ENCODE peak calls at places on chromosomes 4 and X, in five cellular contexts. W is left ventricle myocardium inferior, L is pancreas, O is SK-N-SH, I is IMR-90. E is an unnamed sample.
A peak's percentile ranks its signal among the peaks of the same experiment; 100 is the strongest.

GRCh38 chr4:3360741-3361140 is 67.9 kb downstream of the RGS12 start:
- DNase-seq in L (no peak), O (no peak), I (no peak), W (no peak), E (no peak)

GRCh38 chr4:5638976-5639375 is 69.4 kb downstream of the EVC2 start:
- DNase-seq in L (no peak), W (no peak), I (peak; percentile 81), O (no peak), E (peak; percentile 47)

GRCh38 chr4:98606879-98607278 is 51.5 kb downstream of the TSPAN5 start:
- DNase-seq in L (no peak), W (no peak), O (no peak), I (no peak), E (no peak)

GRCh38 chrX:47178337-47178736 is 15.3 kb upstream of the UBA1 start:
- DNase-seq in I (no peak), W (no peak), O (no peak), L (no peak), E (no peak)

GRCh38 chr4:149203256-149204001 is 612.2 kb downstream of the IQCM start:
- DNase-seq in O (no peak), W (no peak), L (no peak), I (peak; percentile 41), E (no peak)

GRCh38 chrX:65203545-65203944 is 227.3 kb upstream of the ZC4H2 start:
- DNase-seq in L (no peak), W (no peak), O (no peak), I (no peak), E (no peak)

GRCh38 chr4:64250061-64250460 is 159.2 kb downstream of the TECRL start:
- DNase-seq in I (no peak), O (no peak), W (no peak), L (no peak), E (no peak)

GRCh38 chrX:115400960-115401359 is 111.4 kb downstream of the LUZP4 start:
- DNase-seq in L (no peak), W (no peak), I (no peak), O (no peak), E (no peak)

GRCh38 chr4:61426229-61426628 is 226.1 kb downstream of the ADGRL3 start:
- DNase-seq in W (no peak), I (no peak), O (no peak), L (no peak), E (no peak)

GRCh38 chr4:31422006-31422405 is 701.8 kb downstream of the PCDH7 start:
- DNase-seq in L (no peak), W (no peak), O (no peak), I (no peak), E (no peak)

GRCh38 chr4:26032572-26033320 is 118.7 kb downstream of the SMIM20 start:
- DNase-seq in I (peak; percentile 91), W (no peak), L (no peak), O (no peak), E (peak; percentile 55)

GRCh38 chrX:153537526-153538295 is 20.3 kb downstream of the ATP2B3 start:
- DNase-seq in L (peak; percentile 66), O (peak; percentile 55), W (no peak), I (no peak), E (no peak)

GRCh38 chrX:24805201-24805600 is 111.5 kb downstream of the POLA1 start:
- DNase-seq in I (no peak), L (no peak), W (no peak), O (no peak), E (no peak)

GRCh38 chr4:82201303-82201702 is 172.5 kb downstream of the HNRNPD start:
- DNase-seq in L (no peak), O (no peak), W (no peak), I (no peak), E (peak; percentile 1)

GRCh38 chrX:31545726-31546125 is 473.9 kb upstream of the FTHL17 start:
- DNase-seq in L (no peak), I (no peak), O (no peak), W (no peak), E (no peak)

GRCh38 chrX:71178908-71179307 is 34.3 kb downstream of the NLGN3 start:
- DNase-seq in O (peak; percentile 65), W (no peak), I (peak; percentile 69), L (peak; percentile 66), E (peak; percentile 76)

GRCh38 chr4:177436456-177436855 is 5.8 kb downstream of the AGA start:
- DNase-seq in L (no peak), W (no peak), O (no peak), I (no peak), E (no peak)

GRCh38 chr4:128228021-128228571 is 59.5 kb downstream of the PGRMC2 start:
- DNase-seq in W (no peak), L (no peak), O (no peak), I (no peak), E (peak; percentile 79)

GRCh38 chr4:154739111-154739510 is 4.7 kb upstream of the LRAT start:
- DNase-seq in I (no peak), W (no peak), L (no peak), O (no peak), E (peak; percentile 7)

GRCh38 chr4:154736774-154737173 is 7.0 kb upstream of the LRAT start:
- DNase-seq in I (no peak), O (no peak), W (no peak), L (no peak), E (no peak)

GRCh38 chr4:154741131-154741530 is 2.7 kb upstream of the LRAT start:
- DNase-seq in L (no peak), I (no peak), W (no peak), O (no peak), E (no peak)

GRCh38 chr4:154740462-154740861 is 3.3 kb upstream of the LRAT start:
- DNase-seq in L (no peak), W (no peak), I (no peak), O (no peak), E (no peak)

DNA sequence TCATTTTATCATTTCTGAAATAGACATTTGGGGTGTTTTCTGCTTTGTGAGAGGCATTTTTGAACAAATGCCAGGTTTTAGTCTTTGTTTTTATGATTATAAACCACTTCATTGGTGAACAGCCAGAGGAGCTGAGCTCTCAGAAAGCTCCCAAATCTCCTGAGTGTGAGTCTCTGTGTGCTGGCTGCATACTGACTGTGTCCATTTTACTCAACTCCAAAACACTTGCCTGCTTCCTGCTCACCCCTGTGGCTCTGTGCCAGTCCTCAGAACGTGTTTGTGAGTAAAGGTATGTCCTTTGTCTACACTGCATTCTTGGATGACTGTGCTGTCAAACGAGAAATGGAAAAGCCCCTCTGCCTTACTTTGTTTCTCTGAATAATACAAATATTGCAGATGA is 5.4 kb upstream of the LRAT start:
- DNase-seq in W (no peak), I (no peak), O (no peak), L (no peak), E (peak; percentile 86)
- TF ChIP-seq CTCF in W (no peak), I (no peak), O (no peak), L (no peak), E (no peak)

GRCh38 chr4:153346031-153346430 is 1.5 kb downstream of the MND1 start:
- DNase-seq in I (no peak), L (no peak), O (no peak), W (no peak), E (no peak)

GRCh38 chr4:153345011-153345981 is 808 bp downstream of the MND1 start:
- DNase-seq in W (no peak), L (peak; percentile 25), O (peak; percentile 74), I (peak; percentile 56), E (peak; percentile 50)

GRCh38 chr4:153347117-153347516 is 2.6 kb downstream of the MND1 start:
- DNase-seq in I (no peak), O (no peak), L (no peak), W (no peak), E (no peak)

GRCh38 chr4:153348006-153348405 is 3.5 kb downstream of the MND1 start:
- DNase-seq in W (no peak), O (peak; percentile 8), I (peak; percentile 62), L (no peak), E (peak; percentile 29)

DNA sequence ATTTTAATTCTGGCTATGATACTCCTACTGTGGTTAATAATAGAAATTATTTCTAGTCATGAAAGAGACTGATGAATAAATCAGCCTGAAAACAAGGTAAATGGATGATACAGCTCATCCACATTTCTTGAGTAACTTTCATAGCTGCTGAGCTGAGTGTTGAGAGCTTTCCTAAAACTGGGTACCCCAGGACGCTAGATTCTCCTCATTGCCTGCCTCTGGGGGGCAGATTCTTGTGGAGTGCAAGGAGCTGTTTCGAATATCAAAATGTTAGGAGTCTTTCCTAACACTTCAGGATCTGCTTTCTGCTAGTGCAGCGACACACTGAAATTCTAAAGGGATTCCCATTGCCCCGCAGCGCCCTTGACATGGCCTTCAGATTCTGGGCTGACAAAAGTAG is 2.1 kb downstream of the MND1 start:
- DNase-seq in L (no peak), W (no peak), I (peak; percentile 10), O (no peak), E (no peak)
- H3K4me1 ChIP-seq in L (peaks cover 8% of the 10 kb centered on the region), W (peaks cover 23% of the 10 kb centered on the region), I (peaks cover 5% of the 10 kb centered on the region), O (peaks cover 6% of the 10 kb centered on the region), E (peaks cover 32% of the 10 kb centered on the region)

DNA sequence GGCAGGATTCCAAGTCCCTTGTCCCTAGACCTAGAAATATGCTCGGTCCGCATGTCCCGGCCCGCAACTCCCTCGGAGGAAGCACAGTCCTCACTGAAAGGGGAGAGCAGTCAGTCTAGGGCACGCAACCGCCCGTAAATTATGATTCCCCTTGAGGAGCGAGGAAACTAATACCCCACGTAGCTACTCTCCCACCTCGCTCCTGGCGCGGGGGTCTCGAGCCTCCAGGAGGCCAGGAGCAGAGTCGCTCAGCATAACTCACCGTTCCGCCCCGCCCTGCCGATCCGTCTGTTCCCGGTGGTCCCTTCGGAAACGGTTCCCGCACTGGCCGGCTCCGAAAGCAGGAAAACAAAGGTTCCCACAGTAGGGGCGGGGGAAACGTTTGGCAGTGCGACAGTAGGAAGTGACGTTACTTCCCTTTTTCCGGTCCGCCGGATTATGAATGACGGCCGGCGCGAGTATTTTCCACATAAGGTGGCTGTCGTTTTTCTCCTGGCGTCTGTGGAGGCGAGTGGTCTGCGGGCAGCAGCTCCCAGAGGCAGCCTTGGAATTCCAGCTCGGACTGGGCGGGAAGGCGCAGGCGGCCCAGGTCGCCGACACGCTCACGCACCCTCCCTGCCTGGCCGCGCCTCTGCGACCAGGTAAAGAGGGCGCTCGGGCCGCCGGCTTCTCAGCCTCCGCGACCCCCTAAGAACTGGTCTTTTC is at the start of the genes GSTCD and INTS12:
- DNase-seq in L (peak; percentile 95), O (peak; percentile 86), W (peak; percentile 90), I (peak; percentile 93), E (peak; percentile 91)
- TF ChIP-seq CTCF in L (no peak), O (no peak), W (no peak), I (no peak), E (no peak)

GRCh38 chr4:151314509-151314908 is 10.9 kb downstream of the SH3D19 start:
- DNase-seq in W (no peak), O (no peak), I (no peak), L (no peak), E (no peak)
- H3K4me1 ChIP-seq in W (peaks cover 91% of the 10 kb centered on the region), O (peaks cover 12% of the 10 kb centered on the region), I (peaks cover 4% of the 10 kb centered on the region), L (peaks cover 18% of the 10 kb centered on the region), E (peaks cover 26% of the 10 kb centered on the region)

E was measured in PC-3.